ENCODE peak calls at places on chromosomes 7 and 10, in eight cellular contexts. T is stomach, S is breast epithelium, M is K562, B is GM23338, W is spleen, E is sigmoid colon, N is HepG2. K is an unnamed sample.

GRCh38 chr10:35388197-35388596 is 51.9 kb downstream of the CCNY start:
- DNase-seq in M (no peak), E (no peak), B (no peak), S (no peak), N (no peak), W (no peak), T (no peak), K (no peak)

GRCh38 chr10:36730316-36730715 is 395.1 kb upstream of the ANKRD30A start:
- DNase-seq in T (no peak), E (no peak), M (no peak), B (no peak), W (no peak), N (no peak), S (no peak), K (no peak)

GRCh38 chr7:128168667-128169210 is 72.3 kb upstream of the LEP start:
- DNase-seq in S (no peak), B (peak; percentile 96), M (peak; percentile 86), N (no peak), T (no peak), W (no peak), E (no peak), K (no peak)

GRCh38 chr10:9268176-9268575 is 1213.7 kb downstream of the GATA3 start:
- DNase-seq in E (no peak), W (no peak), S (no peak), N (no peak), T (no peak), B (no peak), M (no peak), K (no peak)

GRCh38 chr10:27724287-27724686 is 21.3 kb downstream of the MKX start:
- DNase-seq in W (no peak), T (no peak), E (no peak), B (peak; percentile 79), S (no peak), N (no peak), M (no peak), K (no peak)

GRCh38 chr7:112211348-112211907 is 4.9 kb downstream of the ZNF277 start:
- DNase-seq in N (peak; percentile 93), W (no peak), E (no peak), B (no peak), M (no peak), T (no peak), S (no peak), K (no peak)

GRCh38 chr7:82044497-82045080 is 274.7 kb upstream of the HGF start:
- DNase-seq in N (peak; percentile 21), E (no peak), T (peak; percentile 28), M (peak; percentile 15), W (no peak), S (no peak), B (peak; percentile 64), K (no peak)

GRCh38 chr10:78420946-78421732 is 387.5 kb downstream of the RPS24 start:
- DNase-seq in N (no peak), B (no peak), E (peak; percentile 42), M (no peak), W (no peak), S (no peak), T (no peak), K (no peak)

GRCh38 chr7:39217752-39218151 is 240.0 kb downstream of the POU6F2 start:
- DNase-seq in M (no peak), E (no peak), T (no peak), S (no peak), W (no peak), B (no peak), N (no peak), K (no peak)

DNA sequence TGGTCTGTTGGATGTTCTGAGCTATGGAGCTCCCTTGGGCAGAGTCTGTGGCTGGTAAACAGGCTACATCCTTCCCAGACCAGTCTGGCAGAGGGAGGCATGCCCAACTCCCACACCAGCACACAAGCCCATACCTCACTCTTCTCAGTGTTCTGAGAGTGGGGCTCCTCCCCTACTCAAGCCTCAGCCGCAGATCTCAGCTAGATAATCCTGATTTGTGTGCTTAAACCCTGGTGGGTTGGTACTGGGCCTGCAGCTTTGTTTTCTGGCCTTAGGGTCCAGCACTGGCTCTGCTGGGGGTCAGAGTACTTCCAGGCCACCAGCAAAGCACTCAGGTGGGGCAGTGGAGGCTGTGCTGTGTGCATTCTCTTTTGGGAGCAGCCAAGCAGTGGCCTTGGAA is 70.4 kb downstream of the MGAM2 start:
- DNase-seq in S (no peak), E (no peak), T (no peak), W (no peak), N (no peak), M (no peak), B (no peak), K (no peak)
- TF ChIP-seq CTCF in S (no peak), E (no peak), T (no peak), W (no peak), N (no peak), M (no peak), B (no peak), K (no peak)

DNA sequence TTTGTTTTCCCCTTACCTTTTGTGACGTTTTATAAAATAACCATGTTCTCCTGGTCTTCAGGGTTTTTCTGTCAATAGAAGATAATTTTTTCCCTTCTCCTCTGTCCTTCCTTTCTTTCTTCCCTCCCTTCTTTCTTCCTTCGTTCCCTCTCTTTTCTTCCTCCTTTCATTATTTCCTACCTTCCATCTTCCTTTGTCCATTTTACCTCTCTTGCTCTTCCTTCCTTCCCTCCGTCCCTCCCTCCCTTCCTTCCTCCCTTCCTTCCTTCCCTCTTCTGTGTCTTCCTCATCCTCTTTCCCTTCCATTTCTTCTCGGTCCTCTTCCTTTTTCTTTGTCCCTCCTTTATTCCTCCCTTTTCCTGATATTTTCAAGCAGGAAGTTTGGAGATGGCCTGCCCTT is 128.2 kb downstream of the TEX36 start:
- DNase-seq in M (no peak), W (no peak), N (no peak), B (no peak), S (no peak), E (no peak), T (no peak), K (no peak)
- H3K4me1 ChIP-seq in M (no peaks in the 10 kb centered on the region), W (no peaks in the 10 kb centered on the region), N (no peaks in the 10 kb centered on the region), B (no peaks in the 10 kb centered on the region), S (no peaks in the 10 kb centered on the region), E (no peaks in the 10 kb centered on the region), T (no peaks in the 10 kb centered on the region), K (no peaks in the 10 kb centered on the region)

GRCh38 chr7:76353744-76354143 is 5.0 kb downstream of the YWHAG start:
- DNase-seq in N (no peak), E (peak; percentile 52), S (no peak), W (no peak), M (no peak), B (no peak), T (no peak), K (no peak)

GRCh38 chr7:76349313-76349885 is 9.4 kb downstream of the YWHAG start:
- DNase-seq in M (no peak), S (no peak), T (no peak), N (no peak), W (no peak), E (no peak), B (no peak), K (no peak)

GRCh38 chr7:76351372-76351771 is 7.4 kb downstream of the YWHAG start:
- DNase-seq in N (no peak), S (no peak), T (no peak), M (no peak), B (no peak), E (peak; percentile 21), W (no peak), K (no peak)

GRCh38 chr7:76354516-76354915 is 4.3 kb downstream of the YWHAG start:
- DNase-seq in S (no peak), W (no peak), E (no peak), N (no peak), T (no peak), B (no peak), M (no peak), K (no peak)

GRCh38 chr7:76352193-76352592 is 6.6 kb downstream of the YWHAG start:
- DNase-seq in T (no peak), W (no peak), N (no peak), M (no peak), B (no peak), S (no peak), E (peak; percentile 36), K (no peak)
- TF ChIP-seq POLR2AphosphoS5 in T (no peak), W (no peak), N (no peak), M (peak; percentile 47), B (no peak), S (no peak), E (no peak), K (no peak)

DNA sequence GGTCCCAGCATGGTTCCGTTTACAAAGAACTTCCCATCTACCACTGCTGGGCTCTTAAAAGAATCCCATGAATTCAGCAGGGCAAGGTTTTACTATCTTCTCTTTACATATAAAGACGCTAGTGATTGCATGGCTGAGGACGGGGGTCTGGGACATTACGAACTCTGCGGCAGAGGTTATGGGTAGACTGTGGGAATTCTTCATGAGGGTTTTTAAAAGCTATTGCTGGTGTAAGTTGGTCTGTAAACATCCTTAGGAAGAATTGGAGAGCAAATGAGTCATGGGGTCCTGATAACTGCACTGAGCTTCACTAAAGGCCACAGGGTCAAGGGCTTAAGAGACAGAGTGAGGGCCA is 53.1 kb upstream of the TMEM72 start:
- DNase-seq in W (no peak), M (no peak), B (no peak), S (no peak), E (no peak), N (no peak), T (no peak), K (no peak)
- TF ChIP-seq CTCF in W (no peak), M (no peak), B (no peak), S (no peak), E (no peak), N (no peak), T (peak; percentile 5), K (no peak)